ENCODE peak calls at places on chromosomes 6 and 20, in nine cellular contexts. One of them, this sample, is unnamed.

GRCh38 chr6:26340066-26340465 is 24.9 kb upstream of the BTN3A2 start:
- DNase-seq in heart right ventricle: no peak
- DNase-seq in H1: no peak
- DNase-seq in small intestine: no peak
- DNase-seq in cardiac muscle cell: no peak
- DNase-seq in naive thymus-derived CD4-positive, alpha-beta T cell: no peak
- DNase-seq in H9: no peak
- DNase-seq in mesenchymal stem cell: no peak
- DNase-seq in aorta: no peak
- DNase-seq in this sample: no peak

GRCh38 chr6:35706468-35706867 is 17.8 kb upstream of the FKBP5 start:
- DNase-seq in heart right ventricle: no peak
- DNase-seq in H1: no peak
- DNase-seq in small intestine: no peak
- DNase-seq in cardiac muscle cell: peak; percentile 80
- DNase-seq in naive thymus-derived CD4-positive, alpha-beta T cell: no peak
- DNase-seq in H9: no peak
- DNase-seq in mesenchymal stem cell: peak; percentile 42
- DNase-seq in aorta: no peak
- DNase-seq in this sample: no peak

GRCh38 chr20:57742506-57743180 is 32.8 kb upstream of the PMEPA1 start:
- DNase-seq in heart right ventricle: no peak
- DNase-seq in H1: no peak
- DNase-seq in small intestine: no peak
- DNase-seq in cardiac muscle cell: no peak
- DNase-seq in naive thymus-derived CD4-positive, alpha-beta T cell: no peak
- DNase-seq in H9: no peak
- DNase-seq in mesenchymal stem cell: no peak
- DNase-seq in aorta: peak; percentile 20
- DNase-seq in this sample: no peak

GRCh38 chr20:34701405-34702085 is 2.6 kb upstream of the TP53INP2 start:
- DNase-seq in heart right ventricle: no peak
- DNase-seq in H1: no peak
- DNase-seq in small intestine: no peak
- DNase-seq in cardiac muscle cell: no peak
- DNase-seq in naive thymus-derived CD4-positive, alpha-beta T cell: no peak
- DNase-seq in H9: no peak
- DNase-seq in mesenchymal stem cell: no peak
- DNase-seq in aorta: no peak
- DNase-seq in this sample: no peak

GRCh38 chr20:3815703-3816315 is 4.5 kb upstream of the AP5S1 start:
- DNase-seq in heart right ventricle: no peak
- DNase-seq in H1: no peak
- DNase-seq in small intestine: peak; percentile 38
- DNase-seq in cardiac muscle cell: no peak
- DNase-seq in naive thymus-derived CD4-positive, alpha-beta T cell: peak; percentile 31
- DNase-seq in H9: no peak
- DNase-seq in mesenchymal stem cell: no peak
- DNase-seq in aorta: no peak
- DNase-seq in this sample: no peak

GRCh38 chr6:15665237-15665636 is 2.4 kb upstream of the DTNBP1 start:
- DNase-seq in heart right ventricle: no peak
- DNase-seq in H1: no peak
- DNase-seq in small intestine: no peak
- DNase-seq in cardiac muscle cell: no peak
- DNase-seq in naive thymus-derived CD4-positive, alpha-beta T cell: no peak
- DNase-seq in H9: no peak
- DNase-seq in mesenchymal stem cell: no peak
- DNase-seq in aorta: no peak
- DNase-seq in this sample: no peak

GRCh38 chr20:37161830-37162549 is 17.1 kb upstream of the RPN2 start:
- DNase-seq in heart right ventricle: no peak
- DNase-seq in H1: no peak
- DNase-seq in small intestine: no peak
- DNase-seq in cardiac muscle cell: no peak
- DNase-seq in naive thymus-derived CD4-positive, alpha-beta T cell: no peak
- DNase-seq in H9: no peak
- DNase-seq in mesenchymal stem cell: no peak
- DNase-seq in aorta: no peak
- DNase-seq in this sample: no peak

GRCh38 chr20:54067606-54068174 is 2.7 kb downstream of the BCAS1 start:
- DNase-seq in heart right ventricle: no peak
- DNase-seq in H1: no peak
- DNase-seq in small intestine: peak; percentile 96
- DNase-seq in cardiac muscle cell: no peak
- DNase-seq in naive thymus-derived CD4-positive, alpha-beta T cell: no peak
- DNase-seq in H9: peak; percentile 43
- DNase-seq in mesenchymal stem cell: no peak
- DNase-seq in aorta: no peak
- DNase-seq in this sample: no peak

GRCh38 chr6:80319286-80319685 is 212.8 kb downstream of the BCKDHB start:
- DNase-seq in heart right ventricle: no peak
- DNase-seq in H1: no peak
- DNase-seq in small intestine: no peak
- DNase-seq in cardiac muscle cell: peak; percentile 2
- DNase-seq in naive thymus-derived CD4-positive, alpha-beta T cell: no peak
- DNase-seq in H9: no peak
- DNase-seq in mesenchymal stem cell: no peak
- DNase-seq in aorta: no peak
- DNase-seq in this sample: no peak

GRCh38 chr6:7727951-7728854 is 2.3 kb downstream of the BMP6 start:
- DNase-seq in heart right ventricle: no peak
- DNase-seq in H1: peak; percentile 77
- DNase-seq in small intestine: no peak
- DNase-seq in cardiac muscle cell: peak; percentile 37
- DNase-seq in naive thymus-derived CD4-positive, alpha-beta T cell: no peak
- DNase-seq in H9: peak; percentile 57
- DNase-seq in mesenchymal stem cell: peak; percentile 46
- DNase-seq in aorta: peak; percentile 78
- DNase-seq in this sample: no peak

GRCh38 chr6:7725412-7725811 is 487 bp upstream of the BMP6 start:
- DNase-seq in heart right ventricle: no peak
- DNase-seq in H1: no peak
- DNase-seq in small intestine: no peak
- DNase-seq in cardiac muscle cell: no peak
- DNase-seq in naive thymus-derived CD4-positive, alpha-beta T cell: no peak
- DNase-seq in H9: no peak
- DNase-seq in mesenchymal stem cell: no peak
- DNase-seq in aorta: no peak
- DNase-seq in this sample: no peak

GRCh38 chr6:7725849-7726415 is at the start of gene BMP6:
- DNase-seq in heart right ventricle: peak; percentile 85
- DNase-seq in H1: peak; percentile 92
- DNase-seq in small intestine: peak; percentile 75
- DNase-seq in cardiac muscle cell: peak; percentile 90
- DNase-seq in naive thymus-derived CD4-positive, alpha-beta T cell: peak; percentile 24
- DNase-seq in H9: peak; percentile 95
- DNase-seq in mesenchymal stem cell: peak; percentile 86
- DNase-seq in aorta: peak; percentile 93
- DNase-seq in this sample: peak; percentile 47

GRCh38 chr6:7727150-7727950 is 1.5 kb downstream of the BMP6 start:
- DNase-seq in heart right ventricle: no peak
- DNase-seq in H1: peak; percentile 70
- DNase-seq in small intestine: no peak
- DNase-seq in cardiac muscle cell: peak; percentile 20
- DNase-seq in naive thymus-derived CD4-positive, alpha-beta T cell: no peak
- DNase-seq in H9: peak; percentile 67
- DNase-seq in mesenchymal stem cell: peak; percentile 36
- DNase-seq in aorta: peak; percentile 75
- DNase-seq in this sample: no peak

DNA sequence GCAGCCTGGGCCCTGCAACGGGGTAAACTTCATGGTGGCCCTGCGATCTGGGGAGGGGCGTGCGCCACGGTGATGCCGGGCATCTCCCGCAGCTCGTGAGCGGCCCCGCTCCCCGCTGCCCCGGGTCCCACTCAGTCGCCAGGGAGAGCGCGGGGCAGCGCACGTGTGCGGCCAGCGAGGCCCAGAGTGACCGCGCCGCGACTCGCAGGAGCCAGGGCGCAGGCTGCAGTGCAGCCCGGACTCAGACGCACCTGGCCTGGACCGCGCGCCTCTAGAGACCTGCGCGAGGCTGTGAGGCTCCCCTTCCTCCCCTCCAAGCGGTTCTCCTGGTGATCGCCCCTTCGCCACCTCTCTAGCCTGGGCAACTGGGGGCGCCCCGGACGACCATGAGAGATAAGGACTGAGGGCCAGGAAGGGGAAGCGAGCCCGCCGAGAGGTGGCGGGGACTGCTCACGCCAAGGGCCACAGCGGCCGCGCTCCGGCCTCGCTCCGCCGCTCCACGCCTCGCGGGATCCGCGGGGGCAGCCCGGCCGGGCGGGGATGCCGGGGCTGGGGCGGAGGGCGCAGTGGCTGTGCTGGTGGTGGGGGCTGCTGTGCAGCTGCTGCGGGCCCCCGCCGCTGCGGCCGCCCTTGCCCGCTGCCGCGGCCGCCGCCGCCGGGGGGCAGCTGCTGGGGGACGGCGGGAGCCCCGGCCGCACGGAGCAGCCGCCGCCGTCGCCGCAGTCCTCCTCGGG is 684 bp downstream of the BMP6 start:
- DNase-seq in heart right ventricle: no peak
- DNase-seq in H1: peak; percentile 79
- DNase-seq in small intestine: no peak
- DNase-seq in cardiac muscle cell: peak; percentile 7
- DNase-seq in naive thymus-derived CD4-positive, alpha-beta T cell: no peak
- DNase-seq in H9: peak; percentile 57
- DNase-seq in mesenchymal stem cell: peak; percentile 18
- DNase-seq in aorta: no peak
- DNase-seq in this sample: no peak
- H3K27me3 ChIP-seq in heart right ventricle: peaks cover 62% of the 10 kb centered on the region
- H3K27me3 ChIP-seq in H1: peaks cover 56% of the 10 kb centered on the region
- H3K27me3 ChIP-seq in small intestine: no peaks in the 10 kb centered on the region
- H3K27me3 ChIP-seq in cardiac muscle cell: peaks cover 95% of the 10 kb centered on the region
- H3K27me3 ChIP-seq in naive thymus-derived CD4-positive, alpha-beta T cell: peaks cover 8% of the 10 kb centered on the region
- H3K27me3 ChIP-seq in H9: peaks cover 52% of the 10 kb centered on the region
- H3K27me3 ChIP-seq in mesenchymal stem cell: peaks cover 10% of the 10 kb centered on the region
- H3K27me3 ChIP-seq in aorta: no peaks in the 10 kb centered on the region
- H3K27me3 ChIP-seq in this sample: peaks cover 38% of the 10 kb centered on the region

DNA sequence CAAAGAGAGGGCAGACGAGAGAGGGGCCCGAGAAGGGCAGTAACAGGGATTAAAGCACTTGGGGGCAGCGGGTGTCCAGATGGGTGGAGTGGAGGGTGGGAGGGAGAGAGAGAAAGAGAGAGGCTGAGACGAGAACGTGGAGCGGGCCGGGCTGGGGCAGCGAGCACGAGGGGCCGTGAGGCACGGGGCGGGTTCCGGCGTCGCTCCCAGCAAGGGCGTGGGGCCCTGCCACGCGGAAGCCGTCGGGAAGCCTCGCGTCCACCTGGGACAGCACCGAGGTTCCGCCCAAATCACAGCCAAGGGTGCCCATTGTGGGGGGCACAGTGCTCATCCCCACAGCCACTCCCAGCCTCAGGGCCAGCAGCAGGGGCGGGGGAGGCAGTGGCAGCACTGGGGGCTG is 49.8 kb downstream of the KCNQ2 start:
- DNase-seq in heart right ventricle: no peak
- DNase-seq in H1: no peak
- DNase-seq in small intestine: no peak
- DNase-seq in cardiac muscle cell: no peak
- DNase-seq in naive thymus-derived CD4-positive, alpha-beta T cell: no peak
- DNase-seq in H9: no peak
- DNase-seq in mesenchymal stem cell: no peak
- DNase-seq in aorta: no peak
- DNase-seq in this sample: no peak
- H3K27me3 ChIP-seq in heart right ventricle: peaks cover 51% of the 10 kb centered on the region
- H3K27me3 ChIP-seq in H1: no peaks in the 10 kb centered on the region
- H3K27me3 ChIP-seq in small intestine: peaks cover 2% of the 10 kb centered on the region
- H3K27me3 ChIP-seq in cardiac muscle cell: no peaks in the 10 kb centered on the region
- H3K27me3 ChIP-seq in naive thymus-derived CD4-positive, alpha-beta T cell: no peaks in the 10 kb centered on the region
- H3K27me3 ChIP-seq in H9: no peaks in the 10 kb centered on the region
- H3K27me3 ChIP-seq in mesenchymal stem cell: peaks cover 43% of the 10 kb centered on the region
- H3K27me3 ChIP-seq in aorta: no peaks in the 10 kb centered on the region
- H3K27me3 ChIP-seq in this sample: no peaks in the 10 kb centered on the region

DNA sequence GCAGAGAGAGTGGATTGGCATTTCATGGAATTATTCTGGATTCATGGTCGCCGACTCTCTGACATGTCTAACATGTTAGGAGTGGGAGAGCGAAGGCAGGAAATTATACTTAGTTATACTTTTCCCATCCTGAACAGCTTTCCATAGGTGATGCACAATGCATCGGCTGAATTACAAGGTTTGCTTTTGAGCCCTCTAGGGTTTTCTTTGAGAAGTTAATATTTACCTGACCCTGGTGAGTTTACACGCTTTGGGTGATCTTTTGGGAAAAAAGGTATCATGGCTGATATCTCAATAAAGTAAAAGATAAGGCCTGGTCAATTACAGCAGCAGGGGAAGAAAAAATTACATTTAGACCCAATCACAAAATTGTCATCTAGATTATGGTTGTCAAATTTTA is 14.0 kb upstream of the NKX2-2 start:
- DNase-seq in heart right ventricle: no peak
- DNase-seq in H1: no peak
- DNase-seq in small intestine: no peak
- DNase-seq in cardiac muscle cell: no peak
- DNase-seq in naive thymus-derived CD4-positive, alpha-beta T cell: no peak
- DNase-seq in H9: peak; percentile 2
- DNase-seq in mesenchymal stem cell: no peak
- DNase-seq in aorta: no peak
- DNase-seq in this sample: no peak
- H3K27me3 ChIP-seq in heart right ventricle: peaks cover 67% of the 10 kb centered on the region
- H3K27me3 ChIP-seq in H1: peaks cover 29% of the 10 kb centered on the region
- H3K27me3 ChIP-seq in small intestine: no peaks in the 10 kb centered on the region
- H3K27me3 ChIP-seq in cardiac muscle cell: peaks cover 87% of the 10 kb centered on the region
- H3K27me3 ChIP-seq in naive thymus-derived CD4-positive, alpha-beta T cell: no peaks in the 10 kb centered on the region
- H3K27me3 ChIP-seq in H9: peaks cover 32% of the 10 kb centered on the region
- H3K27me3 ChIP-seq in mesenchymal stem cell: peaks cover 63% of the 10 kb centered on the region
- H3K27me3 ChIP-seq in aorta: no peaks in the 10 kb centered on the region
- H3K27me3 ChIP-seq in this sample: peaks cover 32% of the 10 kb centered on the region

GRCh38 chr20:61439251-61439650 is 187.2 kb downstream of the CDH4 start:
- DNase-seq in heart right ventricle: no peak
- DNase-seq in H1: no peak
- DNase-seq in small intestine: no peak
- DNase-seq in cardiac muscle cell: no peak
- DNase-seq in naive thymus-derived CD4-positive, alpha-beta T cell: no peak
- DNase-seq in H9: no peak
- DNase-seq in mesenchymal stem cell: no peak
- DNase-seq in aorta: no peak
- DNase-seq in this sample: no peak

GRCh38 chr20:61436268-61436667 is 184.2 kb downstream of the CDH4 start:
- DNase-seq in heart right ventricle: no peak
- DNase-seq in H1: no peak
- DNase-seq in small intestine: no peak
- DNase-seq in cardiac muscle cell: peak; percentile 70
- DNase-seq in naive thymus-derived CD4-positive, alpha-beta T cell: no peak
- DNase-seq in H9: no peak
- DNase-seq in mesenchymal stem cell: peak; percentile 71
- DNase-seq in aorta: no peak
- DNase-seq in this sample: no peak

GRCh38 chr20:61437280-61438206 is 185.5 kb downstream of the CDH4 start:
- DNase-seq in heart right ventricle: no peak
- DNase-seq in H1: no peak
- DNase-seq in small intestine: no peak
- DNase-seq in cardiac muscle cell: peak; percentile 94
- DNase-seq in naive thymus-derived CD4-positive, alpha-beta T cell: no peak
- DNase-seq in H9: peak; percentile 59
- DNase-seq in mesenchymal stem cell: peak; percentile 36
- DNase-seq in aorta: no peak
- DNase-seq in this sample: no peak

GRCh38 chr20:61436674-61437279 is 184.7 kb downstream of the CDH4 start:
- DNase-seq in heart right ventricle: no peak
- DNase-seq in H1: peak; percentile 84
- DNase-seq in small intestine: no peak
- DNase-seq in cardiac muscle cell: peak; percentile 86
- DNase-seq in naive thymus-derived CD4-positive, alpha-beta T cell: no peak
- DNase-seq in H9: peak; percentile 96
- DNase-seq in mesenchymal stem cell: peak; percentile 37
- DNase-seq in aorta: no peak
- DNase-seq in this sample: no peak

GRCh38 chr20:61438285-61438684 is 186.2 kb downstream of the CDH4 start:
- DNase-seq in heart right ventricle: no peak
- DNase-seq in H1: no peak
- DNase-seq in small intestine: no peak
- DNase-seq in cardiac muscle cell: no peak
- DNase-seq in naive thymus-derived CD4-positive, alpha-beta T cell: no peak
- DNase-seq in H9: no peak
- DNase-seq in mesenchymal stem cell: no peak
- DNase-seq in aorta: no peak
- DNase-seq in this sample: no peak
- H3K27me3 ChIP-seq in heart right ventricle: peaks cover 30% of the 10 kb centered on the region
- H3K27me3 ChIP-seq in H1: no peaks in the 10 kb centered on the region
- H3K27me3 ChIP-seq in small intestine: no peaks in the 10 kb centered on the region
- H3K27me3 ChIP-seq in cardiac muscle cell: no peaks in the 10 kb centered on the region
- H3K27me3 ChIP-seq in naive thymus-derived CD4-positive, alpha-beta T cell: no peaks in the 10 kb centered on the region
- H3K27me3 ChIP-seq in H9: no peaks in the 10 kb centered on the region
- H3K27me3 ChIP-seq in mesenchymal stem cell: peaks cover 39% of the 10 kb centered on the region
- H3K27me3 ChIP-seq in aorta: no peaks in the 10 kb centered on the region
- H3K27me3 ChIP-seq in this sample: no peaks in the 10 kb centered on the region